ENCODE peak calls at places on chromosomes 2 and 18, in five cellular contexts. H, U, Y, S and R are unnamed samples. For H3K4me1, the result is how much of the 10 kb centered on the place peaks cover.

GRCh38 chr2:196169521-196169920 is 1.9 kb downstream of the STK17B start:
- DNase-seq in U (no peak), S (no peak), Y (no peak), H (no peak), R (no peak)

GRCh38 chr2:219991116-219991515 is 363.7 kb downstream of the SLC4A3 start:
- DNase-seq in H (no peak), S (no peak), U (no peak), Y (no peak), R (no peak)

GRCh38 chr2:71789556-71790219 is 336.3 kb downstream of the DYSF start:
- DNase-seq in S (peak), H (no peak), U (no peak), Y (no peak), R (no peak)

GRCh38 chr18:78665644-78666043 is 314.0 kb upstream of the SALL3 start:
- DNase-seq in Y (no peak), S (no peak), U (no peak), H (no peak), R (no peak)

GRCh38 chr18:60975419-60975818 is 357.8 kb upstream of the CDH20 start:
- DNase-seq in Y (no peak), U (no peak), S (no peak), H (no peak), R (no peak)

GRCh38 chr2:195600796-195601195 is 56.2 kb upstream of the SLC39A10 start:
- DNase-seq in U (no peak), S (no peak), Y (no peak), H (no peak), R (no peak)

GRCh38 chr18:31042068-31042390 is 513 bp downstream of the DSC3 start:
- DNase-seq in U (no peak), Y (peak), S (no peak), H (no peak), R (no peak)

GRCh38 chr18:7987284-7987976 is 420.3 kb downstream of the PTPRM start:
- DNase-seq in S (no peak), U (no peak), Y (no peak), H (no peak), R (no peak)

GRCh38 chr2:113762377-113763118 is 6.1 kb upstream of the SLC35F5 start:
- DNase-seq in H (no peak), S (no peak), Y (no peak), U (no peak), R (no peak)

GRCh38 chr2:67871696-67872320 is 191.0 kb downstream of the C1D start:
- DNase-seq in U (no peak), Y (peak), H (no peak), S (no peak), R (no peak)

GRCh38 chr2:71827146-71827874 is 320.4 kb downstream of the CYP26B1 start:
- DNase-seq in S (no peak), H (no peak), Y (no peak), U (no peak), R (no peak)

GRCh38 chr2:73969356-73969755 is 15.4 kb upstream of the TET3 start:
- DNase-seq in H (no peak), Y (no peak), S (no peak), U (no peak), R (no peak)

GRCh38 chr18:53004798-53005197 is 664.8 kb downstream of the DCC start:
- DNase-seq in U (no peak), S (no peak), H (no peak), Y (peak), R (no peak)

GRCh38 chr2:6946722-6947121 is 29.5 kb downstream of the RNF144A start:
- DNase-seq in H (no peak), S (no peak), U (no peak), Y (no peak), R (no peak)

GRCh38 chr2:191758420-191759199 is 80.7 kb downstream of the NABP1 start:
- DNase-seq in U (peak), H (peak), S (peak), Y (peak), R (peak)

GRCh38 chr2:10919776-10920606 is 8.3 kb downstream of the KCNF1 start:
- DNase-seq in Y (no peak), U (no peak), S (no peak), H (peak), R (peak)

GRCh38 chr18:59264136-59264571 is 9.1 kb downstream of the RAX start:
- DNase-seq in S (no peak), U (peak), Y (no peak), H (no peak), R (no peak)

GRCh38 chr2:113734187-113734586 is 22.3 kb downstream of the SLC35F5 start:
- DNase-seq in S (no peak), U (no peak), H (no peak), Y (no peak), R (no peak)

GRCh38 chr2:206275274-206276160 is 1.1 kb downstream of the ZDBF2 start:
- DNase-seq in S (no peak), H (peak), Y (peak), U (no peak), R (no peak)

GRCh38 chr2:51971136-51971535 is 939.2 kb upstream of the NRXN1 start:
- DNase-seq in H (no peak), S (no peak), U (no peak), Y (no peak), R (no peak)

GRCh38 chr2:17879137-17879912 is 858 bp downstream of the KCNS3 start:
- DNase-seq in H (no peak), S (no peak), Y (peak), U (peak), R (peak)

GRCh38 chr2:237864940-237865622 is 5.7 kb downstream of the RAMP1 start:
- DNase-seq in H (no peak), U (peak), S (no peak), Y (peak), R (peak)
- H3K4me1 ChIP-seq in H (under half), U (under half), S (under half), Y (under half), R (under half)

GRCh38 chr2:239368906-239369584 is 31.8 kb downstream of the HDAC4 start:
- DNase-seq in S (no peak), H (peak), Y (no peak), U (no peak), R (peak)
- TF ChIP-seq CTCF in S (no peak), H (no peak), Y (no peak), U (no peak), R (no peak)

DNA sequence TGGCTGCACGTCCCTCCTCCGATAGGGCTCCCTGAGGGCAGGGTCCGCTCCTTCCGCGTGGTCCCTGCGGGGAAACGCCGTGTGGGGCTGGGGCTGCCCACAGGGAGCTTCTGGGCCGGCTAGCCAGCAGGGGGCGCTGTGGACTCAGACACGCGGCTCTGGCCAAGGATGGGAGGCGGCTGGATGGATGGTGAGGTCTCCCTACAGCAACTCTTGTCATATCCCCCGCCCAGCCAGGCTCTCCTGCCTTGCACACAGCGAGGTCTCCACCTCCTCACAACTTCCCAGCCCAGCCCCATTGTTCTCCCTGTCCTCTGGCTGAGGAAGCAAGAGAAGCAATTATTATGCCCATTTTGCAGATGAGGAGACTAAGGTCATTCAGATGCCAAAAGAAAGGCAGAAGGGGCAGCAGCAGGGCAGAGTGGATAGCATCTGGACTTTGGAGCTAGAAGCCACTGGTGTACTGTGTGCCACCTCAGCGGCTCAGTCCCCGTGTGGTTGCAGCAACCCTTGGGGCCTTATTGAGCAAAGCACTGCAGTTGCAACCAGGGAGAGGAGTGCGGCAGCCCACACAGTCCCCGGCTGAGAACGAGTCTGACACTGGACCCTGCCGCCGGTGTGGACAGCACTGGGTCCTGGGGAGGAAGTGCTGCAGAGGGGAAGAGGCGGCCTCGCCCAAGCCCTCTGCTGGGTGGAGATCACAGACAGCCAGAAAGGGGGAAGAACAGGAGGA is 99.0 kb downstream of the ZFP36L2 start:
- DNase-seq in Y (no peak), S (peak), U (peak), H (peak), R (peak)
- H3K4me3 ChIP-seq in Y (no peak), S (peak), U (no peak), H (no peak), R (no peak)

DNA sequence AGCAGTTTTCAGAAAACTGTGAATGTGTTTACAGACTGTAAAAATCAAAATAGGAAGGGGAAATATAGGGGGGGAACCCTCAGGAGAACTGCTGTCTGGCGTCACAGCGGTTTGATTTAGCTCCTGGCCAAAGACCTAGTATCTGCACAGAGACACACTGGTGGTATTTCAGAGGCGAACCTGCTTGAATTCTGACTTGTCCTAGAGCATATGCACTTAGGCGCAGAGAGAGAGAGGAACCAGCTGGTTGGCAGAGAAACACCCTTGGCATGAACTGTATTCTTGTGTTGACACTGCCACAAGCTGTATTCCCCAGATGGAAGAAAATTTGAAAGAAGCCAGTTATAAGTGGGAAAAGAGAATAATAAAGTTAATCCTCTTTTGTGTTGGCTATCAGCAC is 506.5 kb upstream of the NRP2 start:
- DNase-seq in S (no peak), H (no peak), U (no peak), Y (no peak), R (no peak)
- H3K4me1 ChIP-seq in S (under half), H (under half), U (under half), Y (under half), R (under half)

GRCh38 chr2:227404575-227404974 is 16.8 kb upstream of the SCYGR1 start:
- DNase-seq in Y (no peak), H (peak), U (no peak), S (no peak), R (no peak)
- TF ChIP-seq CTCF in Y (no peak), H (no peak), U (peak), S (no peak), R (no peak)

GRCh38 chr2:42492691-42493467 is 903 bp downstream of the KCNG3 start:
- DNase-seq in U (peak), S (peak), Y (peak), H (no peak), R (peak)
- H3K4me3 ChIP-seq in U (peak), S (peak), Y (peak), H (no peak), R (peak)

GRCh38 chr2:24877067-24877466 is 43.0 kb downstream of the ADCY3 start:
- DNase-seq in H (no peak), S (no peak), Y (no peak), U (no peak), R (no peak)
- H3K4me1 ChIP-seq in H (under half), S (under half), Y (under half), U (under half), R (under half)

GRCh38 chr2:69767034-69767433 is 25.1 kb downstream of the ANXA4 start:
- DNase-seq in H (no peak), S (no peak), Y (no peak), U (no peak), R (no peak)
- TF ChIP-seq CTCF in H (no peak), S (no peak), Y (peak), U (no peak), R (peak)

GRCh38 chr2:232419245-232420072 is 12.8 kb downstream of the ALPG start:
- DNase-seq in S (no peak), H (no peak), U (peak), Y (no peak), R (peak)

GRCh38 chr2:232418466-232419244 is 12.0 kb downstream of the ALPG start:
- DNase-seq in Y (peak), S (no peak), H (no peak), U (peak), R (peak)

GRCh38 chr2:232417489-232417888 is 10.8 kb downstream of the ALPG start:
- DNase-seq in S (no peak), Y (no peak), U (no peak), H (no peak), R (peak)

GRCh38 chr2:232416521-232417470 is 10.2 kb downstream of the ALPG start:
- DNase-seq in S (no peak), H (no peak), Y (no peak), U (no peak), R (peak)

GRCh38 chr2:232418056-232418455 is 11.4 kb downstream of the ALPG start:
- DNase-seq in S (no peak), Y (no peak), H (no peak), U (no peak), R (peak)
- H3K4me3 ChIP-seq in S (no peak), Y (no peak), H (no peak), U (peak), R (no peak)

GRCh38 chr2:173962583-173963110 is 2.5 kb downstream of the SP3 start:
- DNase-seq in H (peak), Y (no peak), U (no peak), S (no peak), R (no peak)
- H3K4me1 ChIP-seq in H (half or more), Y (under half), U (under half), S (half or more), R (under half)